ENCODE peak calls at places on chromosomes 12 and 14, in six cellular contexts. One of them, this sample, is unnamed.
A peak's percentile ranks its signal among the peaks of the same experiment; 100 is the strongest.

GRCh38 chr12:3330976-3331375 is 160.0 kb upstream of the PRMT8 start:
- DNase-seq in Caki2: no peak
- DNase-seq in left lung: no peak
- DNase-seq in nephron progenitor cell: no peak
- DNase-seq in activated T-cell treated with anti-CD3 and anti-CD28 coated beads, Interleukin-2, amount 50 U/mL, for 72 hours: no peak
- DNase-seq in CD8-positive, alpha-beta T cell: no peak
- DNase-seq in this sample: no peak

GRCh38 chr12:87317302-87317701 is 711.9 kb downstream of the C12orf50 start:
- DNase-seq in nephron progenitor cell: no peak
- DNase-seq in left lung: peak; percentile 4
- DNase-seq in Caki2: no peak
- DNase-seq in activated T-cell treated with anti-CD3 and anti-CD28 coated beads, Interleukin-2, amount 50 U/mL, for 72 hours: no peak
- DNase-seq in CD8-positive, alpha-beta T cell: no peak
- DNase-seq in this sample: no peak

GRCh38 chr12:20097561-20097960 is 270.8 kb upstream of the PDE3A start:
- DNase-seq in CD8-positive, alpha-beta T cell: no peak
- DNase-seq in activated T-cell treated with anti-CD3 and anti-CD28 coated beads, Interleukin-2, amount 50 U/mL, for 72 hours: no peak
- DNase-seq in Caki2: no peak
- DNase-seq in nephron progenitor cell: no peak
- DNase-seq in left lung: no peak
- DNase-seq in this sample: no peak

GRCh38 chr14:83548061-83548839 is 1981.7 kb upstream of the FLRT2 start:
- DNase-seq in left lung: no peak
- DNase-seq in activated T-cell treated with anti-CD3 and anti-CD28 coated beads, Interleukin-2, amount 50 U/mL, for 72 hours: no peak
- DNase-seq in nephron progenitor cell: no peak
- DNase-seq in Caki2: no peak
- DNase-seq in CD8-positive, alpha-beta T cell: no peak
- DNase-seq in this sample: no peak

GRCh38 chr14:91350483-91350812 is 67.2 kb downstream of the CCDC88C start:
- DNase-seq in nephron progenitor cell: no peak
- DNase-seq in activated T-cell treated with anti-CD3 and anti-CD28 coated beads, Interleukin-2, amount 50 U/mL, for 72 hours: no peak
- DNase-seq in CD8-positive, alpha-beta T cell: no peak
- DNase-seq in left lung: no peak
- DNase-seq in Caki2: no peak
- DNase-seq in this sample: no peak

GRCh38 chr14:58297412-58297761 is 968 bp upstream of the ARID4A start:
- DNase-seq in activated T-cell treated with anti-CD3 and anti-CD28 coated beads, Interleukin-2, amount 50 U/mL, for 72 hours: no peak
- DNase-seq in Caki2: no peak
- DNase-seq in CD8-positive, alpha-beta T cell: no peak
- DNase-seq in nephron progenitor cell: peak; percentile 34
- DNase-seq in left lung: no peak
- DNase-seq in this sample: peak; percentile 63

GRCh38 chr14:75306917-75307699 is 28.5 kb downstream of the FOS start:
- DNase-seq in CD8-positive, alpha-beta T cell: no peak
- DNase-seq in left lung: no peak
- DNase-seq in nephron progenitor cell: no peak
- DNase-seq in activated T-cell treated with anti-CD3 and anti-CD28 coated beads, Interleukin-2, amount 50 U/mL, for 72 hours: peak; percentile 37
- DNase-seq in Caki2: no peak
- DNase-seq in this sample: peak; percentile 53

GRCh38 chr14:56821807-56822615 is 11.7 kb upstream of the OTX2 start:
- DNase-seq in nephron progenitor cell: no peak
- DNase-seq in Caki2: peak; percentile 89
- DNase-seq in CD8-positive, alpha-beta T cell: no peak
- DNase-seq in activated T-cell treated with anti-CD3 and anti-CD28 coated beads, Interleukin-2, amount 50 U/mL, for 72 hours: no peak
- DNase-seq in left lung: no peak
- DNase-seq in this sample: no peak

GRCh38 chr12:75602111-75602510 is 90.7 kb upstream of the KRR1 start:
- DNase-seq in CD8-positive, alpha-beta T cell: no peak
- DNase-seq in nephron progenitor cell: no peak
- DNase-seq in Caki2: no peak
- DNase-seq in activated T-cell treated with anti-CD3 and anti-CD28 coated beads, Interleukin-2, amount 50 U/mL, for 72 hours: no peak
- DNase-seq in left lung: no peak
- DNase-seq in this sample: peak; percentile 88

GRCh38 chr12:114682920-114683708 is 861 bp downstream of the TBX3 start:
- DNase-seq in nephron progenitor cell: peak; percentile 62
- DNase-seq in CD8-positive, alpha-beta T cell: no peak
- DNase-seq in activated T-cell treated with anti-CD3 and anti-CD28 coated beads, Interleukin-2, amount 50 U/mL, for 72 hours: no peak
- DNase-seq in Caki2: no peak
- DNase-seq in left lung: no peak
- DNase-seq in this sample: peak; percentile 61